ENCODE peak calls at places on chromosomes 13 and 19, in six cellular contexts. One of them, this sample, is unnamed.

GRCh38 chr13:20616059-20616797 is 49.3 kb downstream of the IFT88 start:
- DNase-seq in mammary epithelial cell: peak; percentile 78
- DNase-seq in tibial artery: no peak
- DNase-seq in SK-N-SH: no peak
- DNase-seq in psoas muscle: no peak
- DNase-seq in H1: no peak
- DNase-seq in this sample: no peak

GRCh38 chr19:18412610-18413239 is 6.5 kb upstream of the SSBP4 start:
- DNase-seq in tibial artery: no peak
- DNase-seq in mammary epithelial cell: no peak
- DNase-seq in H1: no peak
- DNase-seq in SK-N-SH: no peak
- DNase-seq in psoas muscle: no peak
- DNase-seq in this sample: peak; percentile 79

GRCh38 chr19:19657397-19657783 is 6.1 kb downstream of the ATP13A1 start:
- DNase-seq in psoas muscle: no peak
- DNase-seq in SK-N-SH: peak; percentile 54
- DNase-seq in H1: no peak
- DNase-seq in tibial artery: no peak
- DNase-seq in mammary epithelial cell: no peak
- DNase-seq in this sample: peak; percentile 55

GRCh38 chr19:5479958-5480357 is 24.7 kb downstream of the ZNRF4 start:
- DNase-seq in mammary epithelial cell: no peak
- DNase-seq in psoas muscle: no peak
- DNase-seq in H1: no peak
- DNase-seq in SK-N-SH: peak; percentile 74
- DNase-seq in tibial artery: no peak
- DNase-seq in this sample: no peak

GRCh38 chr19:32924200-32924599 is 47.6 kb downstream of the CEP89 start:
- DNase-seq in psoas muscle: no peak
- DNase-seq in H1: no peak
- DNase-seq in SK-N-SH: no peak
- DNase-seq in tibial artery: no peak
- DNase-seq in mammary epithelial cell: no peak
- DNase-seq in this sample: no peak

GRCh38 chr19:1406496-1406817 is 929 bp upstream of the DAZAP1 start:
- DNase-seq in SK-N-SH: no peak
- DNase-seq in psoas muscle: no peak
- DNase-seq in H1: no peak
- DNase-seq in mammary epithelial cell: no peak
- DNase-seq in tibial artery: no peak
- DNase-seq in this sample: no peak

GRCh38 chr13:27728271-27728670 is 64.0 kb upstream of the GSX1 start:
- DNase-seq in psoas muscle: no peak
- DNase-seq in mammary epithelial cell: no peak
- DNase-seq in SK-N-SH: no peak
- DNase-seq in H1: no peak
- DNase-seq in tibial artery: no peak
- DNase-seq in this sample: no peak

GRCh38 chr19:22882797-22883196 is 50.7 kb downstream of the ZNF723 start:
- DNase-seq in mammary epithelial cell: peak; percentile 17
- DNase-seq in SK-N-SH: peak; percentile 4
- DNase-seq in H1: no peak
- DNase-seq in tibial artery: no peak
- DNase-seq in psoas muscle: no peak
- DNase-seq in this sample: no peak

GRCh38 chr13:38662362-38662761 is 24.5 kb upstream of the FREM2 start:
- DNase-seq in psoas muscle: no peak
- DNase-seq in mammary epithelial cell: peak; percentile 21
- DNase-seq in H1: no peak
- DNase-seq in tibial artery: no peak
- DNase-seq in SK-N-SH: no peak
- DNase-seq in this sample: no peak

GRCh38 chr19:39307233-39307821 is 11.1 kb downstream of the IFNL1 start:
- DNase-seq in tibial artery: no peak
- DNase-seq in psoas muscle: no peak
- DNase-seq in SK-N-SH: no peak
- DNase-seq in mammary epithelial cell: no peak
- DNase-seq in H1: no peak
- DNase-seq in this sample: peak; percentile 49

GRCh38 chr19:20482721-20483120 is 82.9 kb downstream of the ZNF737 start:
- DNase-seq in H1: peak; percentile 15
- DNase-seq in psoas muscle: no peak
- DNase-seq in mammary epithelial cell: no peak
- DNase-seq in tibial artery: no peak
- DNase-seq in SK-N-SH: no peak
- DNase-seq in this sample: no peak

GRCh38 chr19:23283925-23284324 is 33.7 kb upstream of the ZNF724 start:
- DNase-seq in SK-N-SH: peak; percentile 67
- DNase-seq in tibial artery: peak; percentile 45
- DNase-seq in mammary epithelial cell: no peak
- DNase-seq in H1: peak; percentile 54
- DNase-seq in psoas muscle: peak; percentile 26
- DNase-seq in this sample: no peak

GRCh38 chr13:71477735-71478134 is 389.3 kb downstream of the DACH1 start:
- DNase-seq in SK-N-SH: no peak
- DNase-seq in psoas muscle: no peak
- DNase-seq in H1: no peak
- DNase-seq in mammary epithelial cell: no peak
- DNase-seq in tibial artery: no peak
- DNase-seq in this sample: no peak

GRCh38 chr19:4115050-4115817 is 8.7 kb downstream of the MAP2K2 start:
- DNase-seq in psoas muscle: no peak
- DNase-seq in mammary epithelial cell: no peak
- DNase-seq in SK-N-SH: peak; percentile 7
- DNase-seq in tibial artery: no peak
- DNase-seq in H1: no peak
- DNase-seq in this sample: no peak

GRCh38 chr13:109698779-109699178 is 87.6 kb downstream of the IRS2 start:
- DNase-seq in H1: no peak
- DNase-seq in mammary epithelial cell: peak; percentile 57
- DNase-seq in tibial artery: no peak
- DNase-seq in psoas muscle: no peak
- DNase-seq in SK-N-SH: no peak
- DNase-seq in this sample: no peak

GRCh38 chr13:26895808-26896466 is 135.4 kb upstream of the GPR12 start:
- DNase-seq in H1: no peak
- DNase-seq in tibial artery: no peak
- DNase-seq in mammary epithelial cell: no peak
- DNase-seq in psoas muscle: no peak
- DNase-seq in SK-N-SH: no peak
- DNase-seq in this sample: no peak

GRCh38 chr13:29472317-29472961 is 123.0 kb downstream of the SLC7A1 start:
- DNase-seq in psoas muscle: no peak
- DNase-seq in H1: no peak
- DNase-seq in tibial artery: peak; percentile 32
- DNase-seq in mammary epithelial cell: peak; percentile 29
- DNase-seq in SK-N-SH: peak; percentile 72
- DNase-seq in this sample: no peak

GRCh38 chr19:35404879-35405622 is 34.2 kb downstream of the GPR42 start:
- DNase-seq in tibial artery: no peak
- DNase-seq in SK-N-SH: no peak
- DNase-seq in psoas muscle: peak; percentile 34
- DNase-seq in mammary epithelial cell: peak; percentile 98
- DNase-seq in H1: no peak
- DNase-seq in this sample: no peak

GRCh38 chr13:108437496-108437895 is 168.0 kb downstream of the TNFSF13B start:
- DNase-seq in mammary epithelial cell: peak; percentile 14
- DNase-seq in psoas muscle: no peak
- DNase-seq in tibial artery: no peak
- DNase-seq in SK-N-SH: no peak
- DNase-seq in H1: no peak
- DNase-seq in this sample: no peak

GRCh38 chr19:39270091-39270871 is 2.1 kb downstream of the IFNL2 start:
- DNase-seq in tibial artery: no peak
- DNase-seq in SK-N-SH: no peak
- DNase-seq in mammary epithelial cell: no peak
- DNase-seq in H1: no peak
- DNase-seq in psoas muscle: no peak
- DNase-seq in this sample: peak; percentile 24

GRCh38 chr13:31054632-31055031 is 107.1 kb downstream of the HSPH1 start:
- DNase-seq in SK-N-SH: no peak
- DNase-seq in psoas muscle: no peak
- DNase-seq in H1: no peak
- DNase-seq in mammary epithelial cell: no peak
- DNase-seq in tibial artery: no peak
- DNase-seq in this sample: peak; percentile 38

GRCh38 chr13:113110048-113110851 is 4.7 kb downstream of the F7 start:
- DNase-seq in psoas muscle: no peak
- DNase-seq in mammary epithelial cell: no peak
- DNase-seq in SK-N-SH: peak; percentile 75
- DNase-seq in tibial artery: no peak
- DNase-seq in H1: no peak
- DNase-seq in this sample: peak; percentile 74

DNA sequence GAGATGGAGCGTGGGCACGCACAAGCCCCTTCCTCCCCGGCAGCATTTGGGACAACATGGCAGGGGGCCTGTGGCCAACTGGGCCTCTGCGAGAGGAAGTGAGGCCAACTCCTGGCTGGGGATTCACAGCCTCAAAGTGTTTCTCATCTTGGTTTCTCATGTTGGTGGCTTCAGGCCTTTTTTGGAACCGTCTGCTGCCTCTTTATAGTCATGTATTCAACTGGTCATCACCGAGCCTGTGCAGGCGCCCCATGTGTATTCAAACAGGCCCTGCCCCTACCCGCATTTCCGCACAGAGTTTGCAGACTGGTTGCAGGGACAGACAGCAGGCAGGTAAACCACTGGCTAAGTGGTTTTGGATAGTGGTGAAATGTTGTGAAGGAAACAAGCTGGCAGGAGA is 17.3 kb upstream of the RELB start:
- DNase-seq in H1: no peak
- DNase-seq in mammary epithelial cell: no peak
- DNase-seq in SK-N-SH: no peak
- DNase-seq in psoas muscle: no peak
- DNase-seq in tibial artery: no peak
- DNase-seq in this sample: no peak
- H3K27ac ChIP-seq in H1: no peak overlapping the region
- H3K27ac ChIP-seq in mammary epithelial cell: no peak overlapping the region
- H3K27ac ChIP-seq in SK-N-SH: no peak overlapping the region
- H3K27ac ChIP-seq in psoas muscle: no peak overlapping the region
- H3K27ac ChIP-seq in tibial artery: no peak overlapping the region
- H3K27ac ChIP-seq in this sample: no peak overlapping the region

GRCh38 chr19:9937001-9937411 is 691 bp upstream of the OLFM2 start:
- DNase-seq in tibial artery: no peak
- DNase-seq in SK-N-SH: peak; percentile 35
- DNase-seq in mammary epithelial cell: no peak
- DNase-seq in psoas muscle: no peak
- DNase-seq in H1: no peak
- DNase-seq in this sample: no peak

GRCh38 chr19:9932835-9933234 is 3.5 kb downstream of the OLFM2 start:
- DNase-seq in psoas muscle: no peak
- DNase-seq in mammary epithelial cell: no peak
- DNase-seq in SK-N-SH: no peak
- DNase-seq in H1: no peak
- DNase-seq in tibial artery: no peak
- DNase-seq in this sample: no peak

GRCh38 chr19:9936151-9937000 is at the start of gene OLFM2:
- DNase-seq in psoas muscle: peak; percentile 40
- DNase-seq in H1: no peak
- DNase-seq in SK-N-SH: peak; percentile 93
- DNase-seq in mammary epithelial cell: no peak
- DNase-seq in tibial artery: no peak
- DNase-seq in this sample: no peak

GRCh38 chr19:9935409-9936062 is 779 bp downstream of the OLFM2 start:
- DNase-seq in tibial artery: no peak
- DNase-seq in SK-N-SH: peak; percentile 52
- DNase-seq in mammary epithelial cell: no peak
- DNase-seq in H1: no peak
- DNase-seq in psoas muscle: no peak
- DNase-seq in this sample: no peak

GRCh38 chr19:9934132-9934950 is 2.0 kb downstream of the OLFM2 start:
- DNase-seq in mammary epithelial cell: peak; percentile 59
- DNase-seq in SK-N-SH: peak; percentile 92
- DNase-seq in tibial artery: peak; percentile 62
- DNase-seq in psoas muscle: peak; percentile 74
- DNase-seq in H1: peak; percentile 77
- DNase-seq in this sample: peak; percentile 90
- H3K27ac ChIP-seq in mammary epithelial cell: no peak overlapping the region
- H3K27ac ChIP-seq in SK-N-SH: no peak overlapping the region
- H3K27ac ChIP-seq in tibial artery: no peak overlapping the region
- H3K27ac ChIP-seq in psoas muscle: no peak overlapping the region
- H3K27ac ChIP-seq in H1: no peak overlapping the region
- H3K27ac ChIP-seq in this sample: peak overlapping the region; percentile 62

GRCh38 chr19:41530761-41531301 is 45.1 kb upstream of the CEACAM21 start:
- DNase-seq in tibial artery: no peak
- DNase-seq in H1: no peak
- DNase-seq in SK-N-SH: no peak
- DNase-seq in mammary epithelial cell: no peak
- DNase-seq in psoas muscle: no peak
- DNase-seq in this sample: no peak
- H3K27ac ChIP-seq in tibial artery: no peak overlapping the region
- H3K27ac ChIP-seq in H1: no peak overlapping the region
- H3K27ac ChIP-seq in SK-N-SH: no peak overlapping the region
- H3K27ac ChIP-seq in mammary epithelial cell: no peak overlapping the region
- H3K27ac ChIP-seq in psoas muscle: peak overlapping the region; percentile 75
- H3K27ac ChIP-seq in this sample: peak overlapping the region; percentile 87

GRCh38 chr13:32225494-32225931 is 89.7 kb downstream of the ZAR1L start:
- DNase-seq in mammary epithelial cell: no peak
- DNase-seq in H1: no peak
- DNase-seq in tibial artery: no peak
- DNase-seq in SK-N-SH: no peak
- DNase-seq in psoas muscle: no peak
- DNase-seq in this sample: no peak
- H3K27ac ChIP-seq in mammary epithelial cell: no peak overlapping the region
- H3K27ac ChIP-seq in H1: no peak overlapping the region
- H3K27ac ChIP-seq in tibial artery: peak overlapping the region; percentile 44
- H3K27ac ChIP-seq in SK-N-SH: no peak overlapping the region
- H3K27ac ChIP-seq in psoas muscle: no peak overlapping the region
- H3K27ac ChIP-seq in this sample: no peak overlapping the region